ENCODE peak calls at places on chromosomes 3 and 15, in five cellular contexts. M is Karpas-422, W is astrocyte, S is mammary epithelial cell, A is PC-3. Q is an unnamed sample.
A peak's percentile ranks its signal among the peaks of the same experiment; 100 is the strongest.

GRCh38 chr15:60076055-60076454 is 71.9 kb downstream of the FOXB1 start:
- DNase-seq in M (no peak), W (no peak), S (no peak), A (no peak), Q (no peak)

GRCh38 chr3:46076606-46077005 is 49.3 kb upstream of the XCR1 start:
- DNase-seq in M (no peak), W (no peak), S (no peak), A (peak; percentile 65), Q (peak; percentile 13)

GRCh38 chr3:9623148-9623547 is 26.2 kb upstream of the MTMR14 start:
- DNase-seq in M (no peak), W (no peak), S (no peak), A (peak; percentile 45), Q (no peak)

GRCh38 chr15:46502668-46503067 is 867.8 kb downstream of the SQOR start:
- DNase-seq in M (no peak), W (no peak), S (no peak), A (peak; percentile 39), Q (peak; percentile 2)

GRCh38 chr3:9525078-9525477 is 28.5 kb downstream of the LHFPL4 start:
- DNase-seq in M (no peak), W (no peak), S (no peak), A (no peak), Q (no peak)

GRCh38 chr3:12948891-12949711 is 107.7 kb upstream of the RPL32 start:
- DNase-seq in M (no peak), W (peak; percentile 70), S (peak; percentile 28), A (peak; percentile 14), Q (peak; percentile 45)

GRCh38 chr3:188431553-188431952 is 277.6 kb downstream of the LPP start:
- DNase-seq in M (no peak), W (peak; percentile 46), S (peak; percentile 87), A (peak; percentile 84), Q (peak; percentile 68)

GRCh38 chr15:69585937-69586336 is 133.3 kb downstream of the RPLP1 start:
- DNase-seq in M (no peak), W (no peak), S (no peak), A (no peak), Q (no peak)

GRCh38 chr3:107884719-107885460 is 205.9 kb downstream of the CD47 start:
- DNase-seq in M (no peak), W (peak; percentile 72), S (peak; percentile 34), A (peak; percentile 86), Q (no peak)

GRCh38 chr15:45402162-45402954 is 24.0 kb upstream of the GATM start:
- DNase-seq in M (peak; percentile 100), W (peak; percentile 99), S (peak; percentile 99), A (peak; percentile 99), Q (peak; percentile 98)

GRCh38 chr3:132916096-132916495 is 122.1 kb upstream of the TMEM108 start:
- DNase-seq in M (no peak), W (peak; percentile 6), S (no peak), A (no peak), Q (no peak)

GRCh38 chr15:92880796-92881569 is 19.1 kb upstream of the CHD2 start:
- DNase-seq in M (peak; percentile 41), W (no peak), S (no peak), A (no peak), Q (no peak)

GRCh38 chr3:195467641-195468390 is 25.0 kb upstream of the ACAP2 start:
- DNase-seq in M (peak; percentile 38), W (peak; percentile 82), S (peak; percentile 65), A (no peak), Q (no peak)

GRCh38 chr3:128372281-128372680 is 94.4 kb downstream of the DNAJB8 start:
- DNase-seq in M (no peak), W (no peak), S (no peak), A (no peak), Q (no peak)

GRCh38 chr15:96360581-96361308 is 30.2 kb downstream of the NR2F2 start:
- DNase-seq in M (no peak), W (no peak), S (no peak), A (no peak), Q (peak; percentile 8)

GRCh38 chr15:47937834-47938233 is 183.0 kb upstream of the SLC24A5 start:
- DNase-seq in M (no peak), W (no peak), S (no peak), A (no peak), Q (no peak)

GRCh38 chr3:36924748-36925521 is 19.9 kb downstream of the TRANK1 start:
- DNase-seq in M (peak; percentile 80), W (no peak), S (no peak), A (no peak), Q (no peak)
- H2AFZ ChIP-seq in M (peak overlapping the region; percentile 15), W (no peak overlapping the region), S (no peak overlapping the region), A (no peak overlapping the region), Q (no peak overlapping the region)

GRCh38 chr15:81152339-81152738 is 18.3 kb downstream of the CFAP161 start:
- DNase-seq in M (peak; percentile 54), W (no peak), S (no peak), A (no peak), Q (no peak)

GRCh38 chr15:81152799-81153198 is 18.7 kb downstream of the CFAP161 start:
- DNase-seq in M (peak; percentile 6), W (no peak), S (peak; percentile 26), A (no peak), Q (no peak)

GRCh38 chr15:81146454-81146853 is 12.4 kb downstream of the CFAP161 start:
- DNase-seq in M (no peak), W (no peak), S (no peak), A (no peak), Q (no peak)

GRCh38 chr15:81155375-81156218 is 21.5 kb downstream of the CFAP161 start:
- DNase-seq in M (peak; percentile 73), W (peak; percentile 22), S (peak; percentile 63), A (peak; percentile 62), Q (peak; percentile 41)

DNA sequence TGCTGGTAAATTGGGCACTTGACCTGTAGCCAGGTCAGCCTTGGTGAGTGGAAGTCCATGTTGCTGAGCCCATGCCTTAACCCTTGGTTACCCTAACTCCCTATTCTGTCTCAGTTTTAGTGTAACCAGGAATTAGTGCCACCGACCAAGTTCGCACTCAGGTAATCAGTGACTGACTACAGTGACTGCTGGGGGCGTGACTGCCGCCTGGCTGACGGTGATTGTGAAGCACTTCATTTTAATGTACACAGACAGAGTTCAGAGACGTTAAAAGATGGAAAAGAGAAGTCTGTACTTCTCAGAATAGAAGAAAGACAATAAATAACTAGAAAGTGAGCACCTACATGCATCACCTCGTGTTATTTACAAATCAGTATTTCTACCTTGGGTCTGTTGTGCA is 17.3 kb downstream of the CFAP161 start:
- DNase-seq in M (no peak), W (no peak), S (no peak), A (no peak), Q (no peak)
- H2AFZ ChIP-seq in M (no peak overlapping the region), W (no peak overlapping the region), S (no peak overlapping the region), A (no peak overlapping the region), Q (no peak overlapping the region)

GRCh38 chr3:170528731-170529130 is 57.1 kb downstream of the SLC7A14 start:
- DNase-seq in M (no peak), W (no peak), S (no peak), A (no peak), Q (no peak)
- H2AFZ ChIP-seq in M (no peak overlapping the region), W (no peak overlapping the region), S (no peak overlapping the region), A (no peak overlapping the region), Q (no peak overlapping the region)

GRCh38 chr3:104846270-104846669 is 520.4 kb upstream of the ALCAM start:
- DNase-seq in M (no peak), W (peak; percentile 54), S (no peak), A (no peak), Q (no peak)
- H2AFZ ChIP-seq in M (no peak overlapping the region), W (no peak overlapping the region), S (no peak overlapping the region), A (no peak overlapping the region), Q (no peak overlapping the region)

DNA sequence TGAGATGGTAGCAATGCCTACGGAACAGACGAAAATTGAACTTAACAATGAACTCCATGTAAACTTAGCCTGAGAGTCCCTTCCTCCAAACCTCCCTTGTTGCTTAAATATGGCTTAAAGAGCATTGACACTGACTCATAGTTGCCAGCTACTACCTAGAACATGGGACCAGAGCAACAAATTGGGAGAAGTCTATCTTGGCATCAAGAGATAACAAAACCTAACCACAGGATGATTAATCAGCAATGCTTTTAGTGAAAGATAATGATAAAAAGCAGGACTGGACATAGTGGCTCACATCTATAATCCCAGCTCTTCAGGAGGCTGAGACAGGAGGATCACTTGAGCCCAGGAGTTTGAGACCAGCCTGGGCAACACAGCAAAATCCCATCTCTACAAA is 117.8 kb upstream of the MNS1 start:
- DNase-seq in M (no peak), W (peak; percentile 15), S (peak; percentile 17), A (no peak), Q (no peak)
- H2AFZ ChIP-seq in M (no peak overlapping the region), W (no peak overlapping the region), S (no peak overlapping the region), A (no peak overlapping the region), Q (no peak overlapping the region)

GRCh38 chr15:86558252-86558651 is 478.6 kb downstream of the AGBL1 start:
- DNase-seq in M (no peak), W (no peak), S (no peak), A (no peak), Q (no peak)
- H2AFZ ChIP-seq in M (no peak overlapping the region), W (no peak overlapping the region), S (no peak overlapping the region), A (no peak overlapping the region), Q (no peak overlapping the region)

GRCh38 chr3:152021951-152022461 is 148.6 kb downstream of the SUCNR1 start:
- DNase-seq in M (no peak), W (peak; percentile 58), S (peak; percentile 97), A (peak; percentile 97), Q (peak; percentile 88)

DNA sequence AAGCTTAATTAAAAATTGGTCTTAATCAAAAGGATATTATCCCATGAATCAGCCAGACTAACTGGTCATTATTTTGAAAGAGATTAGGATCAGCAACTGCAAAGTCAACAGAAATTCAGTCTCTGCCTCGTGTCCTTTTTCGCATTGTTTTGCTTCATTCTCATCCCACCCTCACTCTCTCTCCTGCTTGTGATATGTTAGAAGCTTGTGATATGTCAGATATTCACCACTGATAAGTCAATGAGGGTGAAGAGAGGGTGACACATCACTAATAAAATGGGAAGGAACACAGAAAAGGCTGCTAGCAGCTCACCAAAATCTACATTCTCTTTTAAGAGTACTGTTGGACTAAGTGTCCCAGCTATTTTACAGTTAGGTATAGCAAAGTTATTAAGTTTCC is 146.1 kb downstream of the SUCNR1 start:
- DNase-seq in M (no peak), W (no peak), S (peak; percentile 19), A (peak; percentile 51), Q (peak; percentile 81)
- H2AFZ ChIP-seq in M (no peak overlapping the region), W (peak overlapping the region; percentile 58), S (no peak overlapping the region), A (no peak overlapping the region), Q (peak overlapping the region; percentile 82)

Q was measured in endothelial cell of umbilical vein.